ENCODE peak calls at places on chromosomes 16 and 17, in four cellular contexts. D, U, E and H are unnamed samples. For H3K4me1 and H3K27me3, the result is how much of the 10 kb centered on the place peaks cover.

GRCh38 chr17:35022536-35023063 is 40.9 kb downstream of the RFFL start:
- DNase-seq in U (no peak), E (no peak), D (peak), H (peak)

GRCh38 chr17:31588034-31588433 is 196.6 kb downstream of the RAB11FIP4 start:
- DNase-seq in U (no peak), E (no peak), D (no peak), H (no peak)

GRCh38 chr17:65027305-65027704 is 29.2 kb downstream of the GNA13 start:
- DNase-seq in E (no peak), U (peak), D (peak), H (peak)

GRCh38 chr17:61483778-61484116 is 31.5 kb downstream of the TBX4 start:
- DNase-seq in E (no peak), U (no peak), D (no peak), H (no peak)

GRCh38 chr17:79459846-79460245 is 151.0 kb downstream of the RBFOX3 start:
- DNase-seq in U (no peak), D (no peak), E (no peak), H (no peak)

GRCh38 chr17:75271955-75272847 is 1.2 kb upstream of the MIF4GD start:
- DNase-seq in E (no peak), D (peak), U (peak), H (no peak)

GRCh38 chr17:69350911-69351310 is 24.0 kb upstream of the ABCA5 start:
- DNase-seq in D (no peak), E (no peak), U (no peak), H (no peak)

GRCh38 chr16:68356249-68356918 is 45.6 kb downstream of the PRMT7 start:
- DNase-seq in D (no peak), U (no peak), E (no peak), H (no peak)

GRCh38 chr17:65712383-65713267 is 151.2 kb upstream of the AXIN2 start:
- DNase-seq in D (no peak), E (no peak), U (no peak), H (no peak)

GRCh38 chr16:66365588-66365987 is 903 bp upstream of the CDH5 start:
- DNase-seq in U (no peak), D (peak), E (no peak), H (no peak)

GRCh38 chr16:71919033-71919432 is 23.7 kb downstream of the IST1 start:
- DNase-seq in E (no peak), D (no peak), U (no peak), H (no peak)

GRCh38 chr17:27532269-27533067 is 76.2 kb downstream of the KSR1 start:
- DNase-seq in E (no peak), U (no peak), D (peak), H (peak)

GRCh38 chr16:1997591-1998359 is 8.0 kb downstream of the SYNGR3 start:
- DNase-seq in U (no peak), E (no peak), D (peak), H (no peak)

GRCh38 chr16:12503201-12503600 is 300.5 kb downstream of the CPPED1 start:
- DNase-seq in E (no peak), U (no peak), D (no peak), H (no peak)

GRCh38 chr16:67115649-67116048 is 5.9 kb downstream of the PHAF1 start:
- DNase-seq in E (no peak), U (no peak), D (peak), H (peak)

GRCh38 chr16:58661199-58661830 is 23.3 kb downstream of the SLC38A7 start:
- DNase-seq in D (peak), E (peak), U (peak), H (peak)

GRCh38 chr17:41918392-41919164 is at the start of gene ACLY:
- DNase-seq in D (peak), E (peak), U (peak), H (peak)
- H3K18ac ChIP-seq in D (peak), E (peak), U (peak), H (peak)

GRCh38 chr16:23511731-23512130 is 1.4 kb upstream of the GGA2 start:
- DNase-seq in D (no peak), E (no peak), U (no peak), H (peak)
- H3K4me1 ChIP-seq in D (under half), E (under half), U (under half), H (under half)

GRCh38 chr16:27225536-27226360 is 22.4 kb downstream of the KDM8 start:
- DNase-seq in U (no peak), E (no peak), D (no peak), H (no peak)
- H3K27me3 ChIP-seq in U (under half), E (under half), D (under half), H (under half)

DNA sequence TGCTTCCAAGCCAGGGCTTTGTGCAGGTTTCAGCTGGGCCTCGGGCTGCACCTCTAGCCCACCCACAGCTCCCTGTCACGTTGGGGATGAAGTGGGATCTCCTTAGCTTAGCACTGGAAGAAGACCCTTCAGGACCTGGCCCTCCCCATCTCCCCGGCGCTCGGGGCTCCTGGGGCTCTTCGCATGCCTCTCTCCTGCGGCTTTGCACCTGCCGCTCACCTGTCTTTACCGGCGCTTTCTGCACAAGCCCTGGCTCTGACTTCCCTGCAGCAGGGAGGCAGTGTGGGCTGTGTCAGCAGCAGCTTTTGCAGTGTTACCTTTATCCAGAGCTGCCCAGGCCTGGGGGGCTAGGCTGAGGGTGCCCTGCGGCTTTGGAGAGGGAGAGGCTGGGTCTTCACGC is 52.3 kb downstream of the NT5M start:
- DNase-seq in D (no peak), U (no peak), E (no peak), H (no peak)
- H3K18ac ChIP-seq in D (no peak), U (no peak), E (no peak), H (no peak)

GRCh38 chr16:89985219-89985618 is 34.0 kb downstream of the DBNDD1 start:
- DNase-seq in U (no peak), E (no peak), D (no peak), H (no peak)

GRCh38 chr16:89984215-89984614 is 35.0 kb downstream of the DBNDD1 start:
- DNase-seq in U (no peak), E (no peak), D (no peak), H (no peak)

GRCh38 chr16:89983550-89983949 is 35.0 kb downstream of the DEF8 start:
- DNase-seq in D (no peak), U (no peak), E (no peak), H (no peak)

GRCh38 chr16:89982318-89982717 is 33.8 kb downstream of the DEF8 start:
- DNase-seq in E (no peak), D (no peak), U (no peak), H (no peak)

GRCh38 chr16:89981414-89981813 is 32.9 kb downstream of the DEF8 start:
- DNase-seq in U (no peak), D (no peak), E (no peak), H (no peak)
- H3K4me1 ChIP-seq in U (under half), D (under half), E (under half), H (under half)